ENCODE peak calls at places on chromosomes 4 and X, in five cellular contexts. W, A, M, P and O are unnamed samples.

GRCh38 chr4:141238196-141238595 is 17.5 kb downstream of the ZNF330 start:
- DNase-seq in A (no peak), P (no peak), W (peak), M (no peak), O (no peak)

GRCh38 chr4:126395661-126396060 is 1080.9 kb downstream of the FAT4 start:
- DNase-seq in M (no peak), A (no peak), P (no peak), W (peak), O (no peak)

GRCh38 chr4:126028871-126029270 is 714.1 kb downstream of the FAT4 start:
- DNase-seq in W (peak), P (no peak), A (no peak), M (no peak), O (no peak)

GRCh38 chrX:103404225-103405008 is 28.1 kb downstream of the BEX3 start:
- DNase-seq in M (peak), W (peak), P (peak), A (peak), O (peak)

GRCh38 chr4:129526812-129527211 is 430.9 kb downstream of the C4orf33 start:
- DNase-seq in P (no peak), M (no peak), A (no peak), W (no peak), O (no peak)

GRCh38 chr4:48343531-48343930 is 2.2 kb downstream of the SLAIN2 start:
- DNase-seq in A (no peak), M (no peak), W (peak), P (no peak), O (no peak)

GRCh38 chr4:152255437-152255836 is 280.5 kb downstream of the FBXW7 start:
- DNase-seq in W (peak), M (no peak), A (no peak), P (no peak), O (peak)

GRCh38 chrX:11770320-11770719 is 12.3 kb downstream of the MSL3 start:
- DNase-seq in M (no peak), P (no peak), W (peak), A (no peak), O (no peak)

GRCh38 chrX:9342581-9343051 is 122.2 kb upstream of the TBL1X start:
- DNase-seq in W (peak), M (no peak), A (peak), P (peak), O (no peak)

GRCh38 chr4:74423101-74423500 is 21.8 kb upstream of the AREG start:
- DNase-seq in P (no peak), W (peak), M (no peak), A (no peak), O (no peak)

GRCh38 chr4:98663226-98664006 is 5.0 kb upstream of the TSPAN5 start:
- DNase-seq in W (no peak), A (no peak), P (no peak), M (no peak), O (peak)

GRCh38 chr4:66688674-66689073 is 856.6 kb downstream of the CENPC start:
- DNase-seq in W (peak), M (no peak), P (no peak), A (no peak), O (no peak)

GRCh38 chrX:335758-336155 is 17.2 kb upstream of the GTPBP6 start:
- DNase-seq in M (no peak), W (no peak), A (no peak), P (no peak), O (no peak)

GRCh38 chr4:20662851-20663250 is 37.4 kb upstream of the PACRGL start:
- DNase-seq in A (no peak), M (no peak), W (peak), P (no peak), O (no peak)

GRCh38 chr4:15034071-15034764 is 31.9 kb downstream of the CPEB2 start:
- DNase-seq in A (no peak), M (no peak), W (peak), P (no peak), O (no peak)

GRCh38 chr4:2302387-2303119 is 40.6 kb upstream of the MXD4 start:
- DNase-seq in P (peak), A (no peak), M (no peak), W (no peak), O (no peak)

GRCh38 chr4:85370400-85371032 is 104.4 kb upstream of the ARHGAP24 start:
- DNase-seq in A (no peak), P (peak), M (peak), W (peak), O (no peak)

GRCh38 chrX:130482871-130483270 is 81.1 kb downstream of the RBMX2 start:
- DNase-seq in W (peak), A (no peak), M (no peak), P (no peak), O (no peak)

GRCh38 chr4:11628093-11628725 is 199.5 kb upstream of the HS3ST1 start:
- DNase-seq in P (no peak), A (no peak), W (peak), M (no peak), O (no peak)

GRCh38 chr4:184408021-184408710 is 66.2 kb downstream of the IRF2 start:
- DNase-seq in W (peak), A (no peak), P (no peak), M (no peak), O (no peak)

GRCh38 chr4:3699678-3700077 is 66.5 kb upstream of the ADRA2C start:
- DNase-seq in M (no peak), P (no peak), A (peak), W (no peak), O (no peak)

GRCh38 chrX:55451990-55452824 is at the start of gene MAGEH1:
- DNase-seq in M (no peak), A (peak), W (peak), P (peak), O (peak)

GRCh38 chr4:77921701-77922100 is 59.1 kb downstream of the MRPL1 start:
- DNase-seq in P (no peak), A (no peak), W (peak), M (peak), O (no peak)

GRCh38 chr4:153822316-153822715 is 33.4 kb upstream of the SFRP2 start:
- DNase-seq in M (no peak), P (no peak), A (no peak), W (no peak), O (no peak)

GRCh38 chr4:174152717-174153466 is 130.6 kb downstream of the FBXO8 start:
- DNase-seq in M (no peak), P (no peak), W (no peak), A (no peak), O (no peak)

GRCh38 chr4:43651991-43652390 is 759.5 kb downstream of the GRXCR1 start:
- DNase-seq in W (no peak), P (no peak), A (no peak), M (no peak), O (no peak)

GRCh38 chr4:128191115-128191897 is 96.3 kb downstream of the PGRMC2 start:
- DNase-seq in P (peak), A (peak), M (peak), W (peak), O (peak)

GRCh38 chrX:74080165-74080564 is 223.8 kb upstream of the ZCCHC13 start:
- DNase-seq in M (no peak), W (no peak), A (no peak), P (no peak), O (no peak)

GRCh38 chr4:7434766-7435150 is at the start of gene PSAPL1:
- DNase-seq in P (peak), W (peak), M (no peak), A (no peak), O (no peak)

GRCh38 chr4:7434141-7434765 is 477 bp downstream of the PSAPL1 start:
- DNase-seq in A (no peak), W (no peak), P (no peak), M (no peak), O (no peak)

GRCh38 chr4:7433376-7434140 is 1.2 kb downstream of the PSAPL1 start:
- DNase-seq in A (no peak), W (no peak), P (no peak), M (no peak), O (no peak)

GRCh38 chr4:7436256-7436655 is 1.5 kb upstream of the PSAPL1 start:
- DNase-seq in W (no peak), M (no peak), A (no peak), P (no peak), O (no peak)

DNA sequence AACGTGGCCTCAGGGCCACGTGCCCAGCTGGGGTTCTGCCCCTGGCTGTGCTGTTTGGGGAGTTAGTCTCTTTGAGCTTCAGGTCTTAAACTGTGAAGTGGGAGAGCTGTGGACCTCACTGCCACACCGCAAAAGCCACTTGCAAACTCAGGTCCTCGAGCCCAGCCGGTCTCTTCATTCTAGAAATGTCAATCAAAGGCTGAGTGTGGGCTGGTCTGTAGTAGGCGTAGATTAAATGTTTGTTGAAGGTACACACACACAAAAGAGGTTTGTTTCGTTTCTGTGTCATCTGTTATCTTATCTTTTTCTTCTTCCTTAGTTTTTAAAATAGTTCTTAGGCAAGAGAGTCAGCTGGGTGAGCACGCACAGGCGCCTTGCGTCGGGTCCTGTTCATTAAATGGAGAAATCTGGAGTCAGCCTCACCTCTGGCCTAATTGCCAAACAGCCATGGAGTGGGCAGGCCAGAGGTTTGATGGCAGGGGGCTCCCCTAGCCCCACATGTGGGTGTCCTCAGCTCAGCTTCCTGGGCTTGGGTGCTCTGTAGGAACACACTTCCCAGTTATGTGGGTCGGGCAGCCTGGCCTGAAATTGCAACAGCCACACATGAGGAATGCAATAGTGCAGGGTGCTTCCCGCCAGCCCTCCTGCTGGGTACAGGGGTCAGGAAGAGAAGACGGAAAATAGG is 823 bp upstream of the PSAPL1 start:
- DNase-seq in W (peak), P (no peak), A (no peak), M (no peak), O (no peak)
- H3K4me3 ChIP-seq in W (no peak), P (no peak), A (no peak), M (no peak), O (no peak)

GRCh38 chrX:128800138-128800537 is 723.2 kb downstream of the SMARCA1 start:
- DNase-seq in P (no peak), M (no peak), A (no peak), W (no peak), O (no peak)
- TF ChIP-seq CTCF in P (no peak), M (peak), A (no peak), W (no peak), O (no peak)

DNA sequence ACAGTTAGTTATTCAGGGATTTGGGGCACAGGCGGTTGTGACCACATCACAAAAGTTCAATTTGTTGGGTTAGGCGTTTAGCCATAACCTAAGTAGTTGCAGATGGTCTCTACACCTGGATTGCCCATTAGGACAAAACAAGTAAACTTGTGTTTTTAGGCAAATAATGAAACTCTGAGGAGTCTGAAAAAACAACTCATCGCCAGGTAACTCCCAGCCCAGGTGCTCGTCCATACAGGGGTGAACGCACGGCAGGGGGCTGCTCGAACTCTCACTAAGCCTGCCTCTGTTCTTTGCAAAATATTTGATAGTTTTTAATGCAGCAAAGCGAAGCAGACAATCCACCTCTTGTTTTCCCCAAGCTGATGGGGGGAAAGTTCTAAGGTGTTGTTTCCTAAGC is 571 bp upstream of the RHOH start:
- DNase-seq in P (no peak), W (no peak), M (no peak), A (no peak), O (no peak)
- H3K4me3 ChIP-seq in P (no peak), W (no peak), M (no peak), A (no peak), O (peak)

GRCh38 chr4:142845293-142846070 is 619 bp downstream of the INPP4B start:
- DNase-seq in A (peak), M (no peak), P (peak), W (peak), O (no peak)

GRCh38 chr4:142850478-142850877 is 4.4 kb upstream of the INPP4B start:
- DNase-seq in A (no peak), M (no peak), P (no peak), W (no peak), O (no peak)

GRCh38 chr4:142846105-142846728 is at the start of gene INPP4B:
- DNase-seq in A (peak), P (peak), M (no peak), W (peak), O (no peak)

GRCh38 chr4:142844782-142845181 is 1.3 kb downstream of the INPP4B start:
- DNase-seq in W (no peak), A (no peak), M (no peak), P (no peak), O (no peak)

DNA sequence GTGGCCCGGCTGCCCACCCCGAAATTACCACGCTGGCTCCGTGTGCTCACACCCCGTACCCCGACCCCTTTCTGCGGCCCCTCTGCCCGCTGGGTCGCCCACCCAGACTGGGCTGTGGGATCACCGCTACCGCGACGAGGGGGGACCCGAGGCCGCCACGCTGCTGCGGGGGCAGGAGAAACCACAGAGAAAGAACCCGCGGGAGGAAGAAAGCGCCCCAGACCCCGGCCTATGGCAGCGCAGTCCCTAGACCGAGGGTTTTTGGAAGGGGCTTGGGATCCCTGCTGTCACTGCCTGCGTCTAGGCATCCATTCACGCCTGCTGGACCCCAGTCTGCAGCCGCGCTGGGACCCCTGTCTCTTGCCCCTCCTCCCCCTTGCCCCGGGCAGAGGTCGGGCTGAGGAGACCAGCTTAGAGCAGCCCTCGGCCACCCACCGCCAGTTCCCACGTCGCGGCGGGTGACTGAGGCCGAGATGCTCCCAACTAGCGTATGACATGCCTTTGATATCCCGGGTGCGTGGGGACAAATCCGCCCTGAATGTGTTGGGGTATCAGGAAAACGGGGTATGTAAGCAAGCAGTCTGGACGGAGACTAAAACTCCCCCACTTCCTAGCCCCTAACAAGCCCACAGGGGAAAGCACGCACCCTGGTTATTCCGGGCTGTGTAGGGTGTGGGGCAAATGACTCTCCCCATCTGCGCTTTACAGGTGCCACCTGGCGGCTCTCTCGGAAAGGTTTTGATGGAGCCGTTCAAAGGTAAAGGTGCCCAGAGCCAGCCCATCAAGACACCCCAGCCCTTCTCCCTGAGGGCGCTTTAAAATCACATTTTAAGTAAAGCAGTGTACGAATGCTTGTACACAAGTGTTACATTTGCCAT is 867 bp upstream of the INPP4B start:
- DNase-seq in M (no peak), W (peak), P (peak), A (peak), O (no peak)
- TF ChIP-seq CTCF in M (peak), W (peak), P (peak), A (peak), O (peak)